ENCODE peak calls at places on chromosome 2, in four cellular contexts. X, L, H and N are unnamed samples.

GRCh38 chr2:85390941-85391669 is 19.1 kb downstream of the CAPG start:
- DNase-seq in L (peak; percentile 85), X (peak; percentile 54), H (no peak), N (no peak)

GRCh38 chr2:145638675-145639074 is 1118.8 kb upstream of the ZEB2 start:
- DNase-seq in L (no peak), X (no peak), H (no peak), N (no peak)

GRCh38 chr2:85713836-85714235 is 19.7 kb downstream of the GNLY start:
- DNase-seq in L (no peak), X (no peak), H (no peak), N (no peak)

GRCh38 chr2:9405636-9406035 is 17.7 kb downstream of the ITGB1BP1 start:
- DNase-seq in X (no peak), L (no peak), H (no peak), N (no peak)

GRCh38 chr2:20604957-20605381 is 45.9 kb downstream of the HS1BP3 start:
- DNase-seq in X (peak; percentile 96), H (peak; percentile 73), L (no peak), N (no peak)

GRCh38 chr2:197081294-197081693 is 154.8 kb upstream of the PGAP1 start:
- DNase-seq in H (no peak), X (no peak), L (no peak), N (no peak)

GRCh38 chr2:188922191-188922590 is 52.0 kb upstream of the COL3A1 start:
- DNase-seq in H (no peak), L (no peak), X (peak; percentile 26), N (no peak)

GRCh38 chr2:15359716-15360531 is 201.2 kb downstream of the NBAS start:
- DNase-seq in L (no peak), H (peak; percentile 36), X (peak; percentile 94), N (no peak)

GRCh38 chr2:28312307-28313278 is 80.1 kb upstream of the FOSL2 start:
- DNase-seq in X (no peak), H (no peak), L (no peak), N (no peak)

GRCh38 chr2:43265006-43265770 is 38.8 kb upstream of the ZFP36L2 start:
- DNase-seq in H (no peak), L (no peak), X (peak; percentile 24), N (no peak)

GRCh38 chr2:240234503-240234951 is 94.1 kb upstream of the OTOS start:
- DNase-seq in X (no peak), L (no peak), H (no peak), N (peak; percentile 63)

GRCh38 chr2:185934232-185934631 is 195.6 kb downstream of the FSIP2 start:
- DNase-seq in H (no peak), L (no peak), X (no peak), N (no peak)

GRCh38 chr2:24280645-24281044 is 79.7 kb downstream of the ITSN2 start:
- DNase-seq in L (no peak), X (no peak), H (no peak), N (no peak)

GRCh38 chr2:48482313-48482712 is 47.6 kb upstream of the STON1 start:
- DNase-seq in X (peak; percentile 33), L (no peak), H (no peak), N (no peak)

GRCh38 chr2:41618754-41619153 is 429.1 kb upstream of the PKDCC start:
- DNase-seq in H (no peak), L (no peak), X (no peak), N (no peak)

GRCh38 chr2:65015731-65016130 is 26.5 kb downstream of the SLC1A4 start:
- DNase-seq in X (no peak), H (no peak), L (no peak), N (no peak)

GRCh38 chr2:65016789-65017188 is 27.6 kb downstream of the SLC1A4 start:
- DNase-seq in H (no peak), X (no peak), L (no peak), N (no peak)

GRCh38 chr2:65019010-65019409 is 29.8 kb downstream of the SLC1A4 start:
- DNase-seq in H (no peak), L (no peak), X (no peak), N (no peak)

GRCh38 chr2:65018141-65018582 is 29.0 kb downstream of the SLC1A4 start:
- DNase-seq in X (no peak), H (no peak), L (no peak), N (no peak)

GRCh38 chr2:65017335-65017734 is 28.1 kb downstream of the SLC1A4 start:
- DNase-seq in X (no peak), L (no peak), H (no peak), N (no peak)
- TF ChIP-seq CTCF in X (no peak), L (peak; percentile 13), H (peak; percentile 18), N (peak; percentile 38)

GRCh38 chr2:7024261-7024660 is 107.0 kb downstream of the RNF144A start:
- DNase-seq in H (no peak), L (no peak), X (no peak), N (no peak)

GRCh38 chr2:7020939-7021470 is 103.8 kb downstream of the RNF144A start:
- DNase-seq in L (no peak), X (no peak), H (no peak), N (no peak)

GRCh38 chr2:7023542-7023941 is 106.3 kb downstream of the RNF144A start:
- DNase-seq in H (no peak), X (peak; percentile 51), L (no peak), N (no peak)

GRCh38 chr2:7022486-7022885 is 105.3 kb downstream of the RNF144A start:
- DNase-seq in H (no peak), L (no peak), X (peak; percentile 73), N (no peak)

GRCh38 chr2:7022956-7023467 is 105.8 kb downstream of the RNF144A start:
- DNase-seq in X (peak; percentile 13), L (no peak), H (no peak), N (no peak)
- H3K4me3 ChIP-seq in X (no peak overlapping the region), L (peak overlapping the region; percentile 3), H (no peak overlapping the region), N (no peak overlapping the region)

DNA sequence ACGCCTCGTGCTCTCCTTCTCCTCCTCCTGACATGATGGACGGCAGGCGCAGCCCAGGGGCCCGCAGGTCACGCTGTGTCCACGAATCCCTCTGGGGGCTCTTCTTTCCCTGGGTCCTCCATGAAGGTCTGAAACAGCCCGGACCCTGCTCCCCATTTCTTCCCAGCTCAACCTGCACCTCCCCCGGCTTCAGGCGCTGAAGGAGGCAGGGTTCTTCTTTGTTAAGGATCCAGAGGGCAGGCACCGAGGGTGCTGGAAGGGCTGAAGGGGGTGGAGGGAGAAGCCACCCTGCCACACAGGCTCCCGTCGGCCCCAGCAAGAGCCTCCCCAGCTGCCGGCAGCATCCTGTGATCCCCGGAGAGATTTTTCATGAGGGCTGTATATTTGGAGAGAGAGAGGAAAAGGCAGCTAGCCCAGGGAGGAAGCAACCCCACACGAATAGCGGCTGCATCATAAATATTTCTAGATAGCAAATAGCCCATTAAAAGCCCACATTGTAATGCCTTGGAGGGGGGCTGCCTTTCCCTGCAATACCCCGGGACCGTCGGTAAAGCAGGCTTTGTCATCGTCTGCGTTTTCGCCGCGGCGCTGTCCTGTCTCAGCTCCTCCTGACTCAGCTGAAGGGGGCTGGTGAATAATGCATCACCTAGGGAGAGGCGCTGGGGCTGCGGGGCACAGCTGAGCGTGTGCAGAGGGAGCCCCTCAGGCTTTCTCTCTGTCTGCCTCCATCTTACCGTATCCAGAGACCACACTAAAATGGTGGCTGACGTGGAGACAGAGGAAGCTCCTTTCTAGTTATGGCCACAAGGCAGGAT is 289.3 kb downstream of the SOX11 start:
- DNase-seq in H (no peak), X (no peak), L (peak; percentile 65), N (no peak)
- TF ChIP-seq CTCF in H (no peak), X (no peak), L (no peak), N (no peak)

GRCh38 chr2:129483366-129483765 is 496.1 kb upstream of the RAB6C start:
- DNase-seq in L (no peak), H (no peak), X (no peak), N (no peak)

GRCh38 chr2:129482626-129483025 is 496.8 kb upstream of the RAB6C start:
- DNase-seq in X (no peak), L (no peak), H (no peak), N (no peak)

GRCh38 chr2:129480790-129481189 is 498.7 kb upstream of the RAB6C start:
- DNase-seq in L (no peak), H (no peak), X (no peak), N (no peak)

GRCh38 chr2:129481306-129482219 is 497.9 kb upstream of the RAB6C start:
- DNase-seq in X (no peak), L (no peak), H (no peak), N (no peak)

GRCh38 chr2:129479892-129480291 is 499.6 kb upstream of the RAB6C start:
- DNase-seq in L (no peak), X (no peak), H (no peak), N (no peak)
- H3K4me3 ChIP-seq in L (no peak overlapping the region), X (no peak overlapping the region), H (no peak overlapping the region), N (no peak overlapping the region)

GRCh38 chr2:184523732-184524131 is 74.6 kb upstream of the ZNF804A start:
- DNase-seq in H (no peak), L (no peak), X (no peak), N (no peak)

GRCh38 chr2:184524551-184525382 is 73.6 kb upstream of the ZNF804A start:
- DNase-seq in X (no peak), L (peak; percentile 5), H (no peak), N (no peak)

GRCh38 chr2:184530239-184530638 is 68.1 kb upstream of the ZNF804A start:
- DNase-seq in H (no peak), X (no peak), L (no peak), N (no peak)

GRCh38 chr2:184528119-184528518 is 70.2 kb upstream of the ZNF804A start:
- DNase-seq in L (no peak), H (no peak), X (no peak), N (no peak)

DNA sequence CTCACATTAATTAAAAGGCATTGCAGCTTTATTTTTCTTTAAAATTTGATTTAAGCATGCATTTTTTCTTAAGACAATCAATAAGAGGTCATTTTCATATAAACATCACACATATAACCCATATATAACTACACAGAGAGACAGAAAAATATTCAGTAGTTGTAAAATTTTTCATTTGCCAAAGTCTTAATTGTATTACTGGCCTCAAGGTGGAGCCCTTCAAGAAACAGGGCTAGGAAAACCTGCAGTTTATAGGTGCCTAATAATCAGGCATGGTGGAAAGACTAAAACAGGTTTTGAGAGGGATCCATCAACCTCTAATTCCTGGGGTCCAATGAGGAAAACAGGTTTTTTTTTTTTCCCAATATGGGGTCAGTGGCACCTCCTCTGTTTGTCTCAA is 71.3 kb upstream of the ZNF804A start:
- DNase-seq in X (no peak), H (no peak), L (no peak), N (no peak)
- TF ChIP-seq CTCF in X (no peak), H (no peak), L (no peak), N (peak; percentile 18)